ENCODE peak calls at places on chromosomes 2 and 18, in nine cellular contexts. One of them, this sample, is unnamed. For H3K27me3 and H3K4me1, the result is how much of the 10 kb centered on the place peaks cover.

GRCh38 chr2:211085056-211085680 is 528.8 kb downstream of the CPS1 start:
- DNase-seq in heart left ventricle: no peak
- DNase-seq in right lobe of liver: no peak
- DNase-seq in right atrium auricular region: no peak
- DNase-seq in naive thymus-derived CD4-positive, alpha-beta T cell: no peak
- DNase-seq in sigmoid colon: no peak
- DNase-seq in neural progenitor cell: peak
- DNase-seq in lower lobe of right lung: no peak
- DNase-seq in CD8-positive, alpha-beta memory T cell: no peak
- DNase-seq in this sample: no peak

GRCh38 chr2:26885651-26886329 is 37.9 kb downstream of the DPYSL5 start:
- DNase-seq in heart left ventricle: no peak
- DNase-seq in right lobe of liver: no peak
- DNase-seq in right atrium auricular region: no peak
- DNase-seq in naive thymus-derived CD4-positive, alpha-beta T cell: no peak
- DNase-seq in sigmoid colon: no peak
- DNase-seq in neural progenitor cell: no peak
- DNase-seq in lower lobe of right lung: no peak
- DNase-seq in CD8-positive, alpha-beta memory T cell: no peak
- DNase-seq in this sample: no peak

GRCh38 chr2:237324446-237325236 is 89.3 kb downstream of the COL6A3 start:
- DNase-seq in heart left ventricle: no peak
- DNase-seq in right lobe of liver: no peak
- DNase-seq in right atrium auricular region: no peak
- DNase-seq in naive thymus-derived CD4-positive, alpha-beta T cell: no peak
- DNase-seq in sigmoid colon: peak
- DNase-seq in neural progenitor cell: no peak
- DNase-seq in lower lobe of right lung: no peak
- DNase-seq in CD8-positive, alpha-beta memory T cell: no peak
- DNase-seq in this sample: no peak

GRCh38 chr2:44748-45341 is 1.5 kb downstream of the FAM110C start:
- DNase-seq in heart left ventricle: no peak
- DNase-seq in right lobe of liver: peak
- DNase-seq in right atrium auricular region: no peak
- DNase-seq in naive thymus-derived CD4-positive, alpha-beta T cell: no peak
- DNase-seq in sigmoid colon: no peak
- DNase-seq in neural progenitor cell: no peak
- DNase-seq in lower lobe of right lung: peak
- DNase-seq in CD8-positive, alpha-beta memory T cell: no peak
- DNase-seq in this sample: peak

GRCh38 chr2:24824966-24825882 is 32.0 kb downstream of the CENPO start:
- DNase-seq in heart left ventricle: no peak
- DNase-seq in right lobe of liver: no peak
- DNase-seq in right atrium auricular region: peak
- DNase-seq in naive thymus-derived CD4-positive, alpha-beta T cell: peak
- DNase-seq in sigmoid colon: peak
- DNase-seq in neural progenitor cell: no peak
- DNase-seq in lower lobe of right lung: no peak
- DNase-seq in CD8-positive, alpha-beta memory T cell: peak
- DNase-seq in this sample: peak

GRCh38 chr2:25251461-25252273 is 83.3 kb upstream of the POMC start:
- DNase-seq in heart left ventricle: peak
- DNase-seq in right lobe of liver: peak
- DNase-seq in right atrium auricular region: no peak
- DNase-seq in naive thymus-derived CD4-positive, alpha-beta T cell: peak
- DNase-seq in sigmoid colon: peak
- DNase-seq in neural progenitor cell: no peak
- DNase-seq in lower lobe of right lung: peak
- DNase-seq in CD8-positive, alpha-beta memory T cell: peak
- DNase-seq in this sample: peak

GRCh38 chr2:39860538-39860937 is 81.5 kb upstream of the THUMPD2 start:
- DNase-seq in heart left ventricle: no peak
- DNase-seq in right lobe of liver: no peak
- DNase-seq in right atrium auricular region: no peak
- DNase-seq in naive thymus-derived CD4-positive, alpha-beta T cell: no peak
- DNase-seq in sigmoid colon: no peak
- DNase-seq in neural progenitor cell: no peak
- DNase-seq in lower lobe of right lung: no peak
- DNase-seq in CD8-positive, alpha-beta memory T cell: no peak
- DNase-seq in this sample: no peak

GRCh38 chr2:17306706-17307105 is 211.5 kb downstream of the RAD51AP2 start:
- DNase-seq in heart left ventricle: no peak
- DNase-seq in right lobe of liver: no peak
- DNase-seq in right atrium auricular region: no peak
- DNase-seq in naive thymus-derived CD4-positive, alpha-beta T cell: no peak
- DNase-seq in sigmoid colon: no peak
- DNase-seq in neural progenitor cell: no peak
- DNase-seq in lower lobe of right lung: no peak
- DNase-seq in CD8-positive, alpha-beta memory T cell: no peak
- DNase-seq in this sample: no peak

GRCh38 chr2:238131761-238132462 is 6.6 kb upstream of the KLHL30 start:
- DNase-seq in heart left ventricle: no peak
- DNase-seq in right lobe of liver: peak
- DNase-seq in right atrium auricular region: no peak
- DNase-seq in naive thymus-derived CD4-positive, alpha-beta T cell: no peak
- DNase-seq in sigmoid colon: no peak
- DNase-seq in neural progenitor cell: no peak
- DNase-seq in lower lobe of right lung: peak
- DNase-seq in CD8-positive, alpha-beta memory T cell: no peak
- DNase-seq in this sample: peak

GRCh38 chr18:22173928-22174301 is 4.5 kb downstream of the GATA6 start:
- DNase-seq in heart left ventricle: no peak
- DNase-seq in right lobe of liver: no peak
- DNase-seq in right atrium auricular region: no peak
- DNase-seq in naive thymus-derived CD4-positive, alpha-beta T cell: no peak
- DNase-seq in sigmoid colon: no peak
- DNase-seq in neural progenitor cell: peak
- DNase-seq in lower lobe of right lung: no peak
- DNase-seq in CD8-positive, alpha-beta memory T cell: no peak
- DNase-seq in this sample: no peak

GRCh38 chr18:37778417-37779165 is 213.0 kb upstream of the CELF4 start:
- DNase-seq in heart left ventricle: peak
- DNase-seq in right lobe of liver: peak
- DNase-seq in right atrium auricular region: no peak
- DNase-seq in naive thymus-derived CD4-positive, alpha-beta T cell: no peak
- DNase-seq in sigmoid colon: no peak
- DNase-seq in neural progenitor cell: peak
- DNase-seq in lower lobe of right lung: peak
- DNase-seq in CD8-positive, alpha-beta memory T cell: no peak
- DNase-seq in this sample: peak

GRCh38 chr2:29482867-29483266 is 367.7 kb downstream of the CLIP4 start:
- DNase-seq in heart left ventricle: no peak
- DNase-seq in right lobe of liver: no peak
- DNase-seq in right atrium auricular region: no peak
- DNase-seq in naive thymus-derived CD4-positive, alpha-beta T cell: no peak
- DNase-seq in sigmoid colon: no peak
- DNase-seq in neural progenitor cell: no peak
- DNase-seq in lower lobe of right lung: no peak
- DNase-seq in CD8-positive, alpha-beta memory T cell: no peak
- DNase-seq in this sample: no peak

GRCh38 chr2:217657252-217657651 is 345.5 kb downstream of the TNS1 start:
- DNase-seq in heart left ventricle: no peak
- DNase-seq in right lobe of liver: no peak
- DNase-seq in right atrium auricular region: no peak
- DNase-seq in naive thymus-derived CD4-positive, alpha-beta T cell: no peak
- DNase-seq in sigmoid colon: no peak
- DNase-seq in neural progenitor cell: no peak
- DNase-seq in lower lobe of right lung: no peak
- DNase-seq in CD8-positive, alpha-beta memory T cell: no peak
- DNase-seq in this sample: no peak

GRCh38 chr2:31428001-31428418 is 13.5 kb upstream of the XDH start:
- DNase-seq in heart left ventricle: no peak
- DNase-seq in right lobe of liver: no peak
- DNase-seq in right atrium auricular region: no peak
- DNase-seq in naive thymus-derived CD4-positive, alpha-beta T cell: no peak
- DNase-seq in sigmoid colon: no peak
- DNase-seq in neural progenitor cell: no peak
- DNase-seq in lower lobe of right lung: no peak
- DNase-seq in CD8-positive, alpha-beta memory T cell: no peak
- DNase-seq in this sample: peak

GRCh38 chr2:198456418-198456817 is 652.0 kb downstream of the PLCL1 start:
- DNase-seq in heart left ventricle: no peak
- DNase-seq in right lobe of liver: no peak
- DNase-seq in right atrium auricular region: no peak
- DNase-seq in naive thymus-derived CD4-positive, alpha-beta T cell: no peak
- DNase-seq in sigmoid colon: no peak
- DNase-seq in neural progenitor cell: no peak
- DNase-seq in lower lobe of right lung: no peak
- DNase-seq in CD8-positive, alpha-beta memory T cell: no peak
- DNase-seq in this sample: no peak

GRCh38 chr2:73939419-73939818 is 12.7 kb downstream of the DGUOK start:
- DNase-seq in heart left ventricle: no peak
- DNase-seq in right lobe of liver: no peak
- DNase-seq in right atrium auricular region: no peak
- DNase-seq in naive thymus-derived CD4-positive, alpha-beta T cell: peak
- DNase-seq in sigmoid colon: no peak
- DNase-seq in neural progenitor cell: no peak
- DNase-seq in lower lobe of right lung: peak
- DNase-seq in CD8-positive, alpha-beta memory T cell: no peak
- DNase-seq in this sample: no peak

GRCh38 chr2:138081225-138082073 is 117.2 kb downstream of the HNMT start:
- DNase-seq in heart left ventricle: no peak
- DNase-seq in right lobe of liver: no peak
- DNase-seq in right atrium auricular region: no peak
- DNase-seq in naive thymus-derived CD4-positive, alpha-beta T cell: no peak
- DNase-seq in sigmoid colon: no peak
- DNase-seq in neural progenitor cell: no peak
- DNase-seq in lower lobe of right lung: no peak
- DNase-seq in CD8-positive, alpha-beta memory T cell: no peak
- DNase-seq in this sample: no peak

GRCh38 chr2:214960677-214961076 is 151.2 kb upstream of the BARD1 start:
- DNase-seq in heart left ventricle: no peak
- DNase-seq in right lobe of liver: no peak
- DNase-seq in right atrium auricular region: no peak
- DNase-seq in naive thymus-derived CD4-positive, alpha-beta T cell: no peak
- DNase-seq in sigmoid colon: no peak
- DNase-seq in neural progenitor cell: no peak
- DNase-seq in lower lobe of right lung: no peak
- DNase-seq in CD8-positive, alpha-beta memory T cell: no peak
- DNase-seq in this sample: no peak

DNA sequence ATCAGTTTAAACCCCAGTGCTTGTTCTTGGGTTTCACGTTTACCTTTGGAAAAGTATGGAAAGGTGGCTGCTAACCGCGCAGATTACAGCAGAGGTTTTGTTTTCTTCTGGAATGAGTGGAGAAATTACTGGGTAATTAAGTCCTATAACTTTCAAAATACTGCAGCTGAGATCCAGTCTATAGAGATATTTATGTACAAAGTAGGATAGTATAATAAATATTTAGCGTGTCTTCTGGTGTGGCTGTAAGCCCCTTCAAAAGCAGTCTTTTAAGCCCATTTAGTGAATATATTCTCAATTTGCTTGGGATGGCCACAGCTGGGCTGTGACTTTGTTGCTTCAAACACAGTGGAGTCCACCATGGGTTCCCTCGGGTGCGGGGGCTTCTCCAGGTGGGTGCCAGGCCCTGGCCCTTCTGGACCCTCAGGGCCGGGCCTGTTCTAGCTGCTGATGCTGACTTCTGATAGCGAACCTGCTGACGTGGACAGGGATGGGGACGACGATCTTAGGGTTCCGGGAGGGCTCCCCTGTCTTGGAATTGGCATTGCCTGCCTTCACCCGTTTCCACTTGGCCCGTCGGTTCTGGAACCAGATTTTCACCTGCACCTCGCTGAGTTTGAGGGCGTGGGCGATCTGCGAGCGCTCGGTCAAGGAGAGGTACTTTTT is 2.6 kb downstream of the GBX2 start:
- DNase-seq in heart left ventricle: no peak
- DNase-seq in right lobe of liver: no peak
- DNase-seq in right atrium auricular region: no peak
- DNase-seq in naive thymus-derived CD4-positive, alpha-beta T cell: no peak
- DNase-seq in sigmoid colon: peak
- DNase-seq in neural progenitor cell: no peak
- DNase-seq in lower lobe of right lung: no peak
- DNase-seq in CD8-positive, alpha-beta memory T cell: no peak
- DNase-seq in this sample: no peak
- H3K27me3 ChIP-seq in heart left ventricle: half or more
- H3K27me3 ChIP-seq in right lobe of liver: under half
- H3K27me3 ChIP-seq in right atrium auricular region: half or more
- H3K27me3 ChIP-seq in naive thymus-derived CD4-positive, alpha-beta T cell: under half
- H3K27me3 ChIP-seq in sigmoid colon: half or more
- H3K27me3 ChIP-seq in neural progenitor cell: half or more
- H3K27me3 ChIP-seq in lower lobe of right lung: half or more
- H3K27me3 ChIP-seq in CD8-positive, alpha-beta memory T cell: under half
- H3K27me3 ChIP-seq in this sample: under half

DNA sequence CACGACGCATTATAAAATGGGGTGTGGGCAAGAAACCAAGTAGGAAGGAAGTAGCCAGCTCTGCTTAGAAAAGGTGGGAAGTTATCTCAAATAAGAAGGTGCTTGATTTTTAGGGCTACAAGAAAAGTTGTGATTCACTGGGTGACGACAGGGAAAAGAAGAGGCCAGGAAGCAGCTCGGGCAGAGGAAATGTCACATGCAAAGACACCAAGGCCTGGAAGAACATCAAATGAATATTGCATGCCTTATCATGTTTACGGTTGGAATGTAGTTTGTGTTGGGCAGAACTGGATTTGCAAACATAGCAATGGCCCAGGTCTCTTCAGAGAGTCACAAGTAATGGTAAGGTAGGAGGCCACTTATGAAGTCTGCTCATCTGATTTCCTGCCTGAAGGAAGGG is 610.6 kb downstream of the IRS1 start:
- DNase-seq in heart left ventricle: no peak
- DNase-seq in right lobe of liver: no peak
- DNase-seq in right atrium auricular region: no peak
- DNase-seq in naive thymus-derived CD4-positive, alpha-beta T cell: no peak
- DNase-seq in sigmoid colon: no peak
- DNase-seq in neural progenitor cell: no peak
- DNase-seq in lower lobe of right lung: no peak
- DNase-seq in CD8-positive, alpha-beta memory T cell: no peak
- DNase-seq in this sample: no peak
- H3K4me1 ChIP-seq in heart left ventricle: under half
- H3K4me1 ChIP-seq in right lobe of liver: under half
- H3K4me1 ChIP-seq in right atrium auricular region: under half
- H3K4me1 ChIP-seq in naive thymus-derived CD4-positive, alpha-beta T cell: under half
- H3K4me1 ChIP-seq in sigmoid colon: under half
- H3K4me1 ChIP-seq in neural progenitor cell: under half
- H3K4me1 ChIP-seq in lower lobe of right lung: under half
- H3K4me1 ChIP-seq in CD8-positive, alpha-beta memory T cell: under half
- H3K4me1 ChIP-seq in this sample: under half

DNA sequence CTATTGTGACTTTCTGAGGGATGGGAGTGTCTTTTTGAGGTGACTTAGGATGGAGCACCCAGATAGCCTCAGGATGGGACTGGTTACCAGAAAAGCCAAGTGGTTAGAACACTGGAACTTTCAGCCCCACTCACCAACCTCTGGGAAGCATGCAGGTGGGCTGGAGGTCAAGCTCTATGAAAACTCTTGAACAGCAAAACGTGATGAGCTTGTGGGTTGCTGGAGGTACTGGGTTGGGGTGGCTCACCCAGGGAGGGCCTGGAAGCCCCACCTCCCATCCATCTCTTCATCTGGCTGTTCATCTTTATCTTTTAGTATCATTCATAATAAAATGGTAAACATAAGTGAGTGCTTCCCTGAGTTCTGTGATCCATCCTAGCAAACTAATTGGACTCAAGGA is 216.4 kb downstream of the SPP2 start:
- DNase-seq in heart left ventricle: no peak
- DNase-seq in right lobe of liver: no peak
- DNase-seq in right atrium auricular region: no peak
- DNase-seq in naive thymus-derived CD4-positive, alpha-beta T cell: no peak
- DNase-seq in sigmoid colon: no peak
- DNase-seq in neural progenitor cell: no peak
- DNase-seq in lower lobe of right lung: no peak
- DNase-seq in CD8-positive, alpha-beta memory T cell: no peak
- DNase-seq in this sample: no peak
- H3K27ac ChIP-seq in heart left ventricle: no peak
- H3K27ac ChIP-seq in right lobe of liver: no peak
- H3K27ac ChIP-seq in right atrium auricular region: no peak
- H3K27ac ChIP-seq in naive thymus-derived CD4-positive, alpha-beta T cell: no peak
- H3K27ac ChIP-seq in sigmoid colon: no peak
- H3K27ac ChIP-seq in neural progenitor cell: no peak
- H3K27ac ChIP-seq in lower lobe of right lung: no peak
- H3K27ac ChIP-seq in CD8-positive, alpha-beta memory T cell: no peak
- H3K27ac ChIP-seq in this sample: no peak

GRCh38 chr18:57427429-57428181 is 7.6 kb upstream of the ONECUT2 start:
- DNase-seq in heart left ventricle: no peak
- DNase-seq in right lobe of liver: peak
- DNase-seq in right atrium auricular region: no peak
- DNase-seq in naive thymus-derived CD4-positive, alpha-beta T cell: no peak
- DNase-seq in sigmoid colon: no peak
- DNase-seq in neural progenitor cell: peak
- DNase-seq in lower lobe of right lung: no peak
- DNase-seq in CD8-positive, alpha-beta memory T cell: no peak
- DNase-seq in this sample: no peak
- H3K27me3 ChIP-seq in heart left ventricle: half or more
- H3K27me3 ChIP-seq in right lobe of liver: under half
- H3K27me3 ChIP-seq in right atrium auricular region: under half
- H3K27me3 ChIP-seq in naive thymus-derived CD4-positive, alpha-beta T cell: under half
- H3K27me3 ChIP-seq in sigmoid colon: half or more
- H3K27me3 ChIP-seq in neural progenitor cell: half or more
- H3K27me3 ChIP-seq in lower lobe of right lung: half or more
- H3K27me3 ChIP-seq in CD8-positive, alpha-beta memory T cell: under half
- H3K27me3 ChIP-seq in this sample: under half